ENCODE peak calls at places on chromosomes 2 and 18, in seven cellular contexts. L, U, Y, G, E, J and Q are unnamed samples.

GRCh38 chr2:187404431-187405110 is 43.5 kb downstream of the CALCRL start:
- DNase-seq in L (no peak), U (no peak), Y (no peak), G (no peak), E (no peak), J (no peak), Q (no peak)

GRCh38 chr2:159366538-159366937 is 80.0 kb upstream of the WDSUB1 start:
- DNase-seq in L (no peak), U (no peak), Y (no peak), G (no peak), E (no peak), J (no peak), Q (no peak)

GRCh38 chr2:200624660-200625059 is 38.8 kb downstream of the AOX1 start:
- DNase-seq in L (no peak), U (peak), Y (no peak), G (no peak), E (no peak), J (no peak), Q (no peak)

GRCh38 chr2:102301867-102302362 is 9.4 kb upstream of the IL1RL1 start:
- DNase-seq in L (peak), U (peak), Y (peak), G (no peak), E (no peak), J (no peak), Q (no peak)

GRCh38 chr2:38586926-38587325 is 15.8 kb downstream of the HNRNPLL start:
- DNase-seq in L (no peak), U (no peak), Y (no peak), G (no peak), E (no peak), J (no peak), Q (no peak)

GRCh38 chr2:37441055-37441454 is 96.6 kb downstream of the QPCT start:
- DNase-seq in L (no peak), U (no peak), Y (no peak), G (no peak), E (no peak), J (no peak), Q (no peak)

GRCh38 chr18:76981388-76981968 is 151.1 kb downstream of the MBP start:
- DNase-seq in L (no peak), U (no peak), Y (peak), G (peak), E (no peak), J (no peak), Q (no peak)

GRCh38 chr2:36482576-36483214 is 115.3 kb downstream of the FEZ2 start:
- DNase-seq in L (no peak), U (peak), Y (no peak), G (no peak), E (peak), J (no peak), Q (no peak)

GRCh38 chr2:173048901-173049661 is 26.6 kb upstream of the MAP3K20 start:
- DNase-seq in L (no peak), U (peak), Y (no peak), G (no peak), E (peak), J (peak), Q (no peak)

GRCh38 chr2:205681836-205682238 is 464 bp upstream of the NRP2 start:
- DNase-seq in L (no peak), U (no peak), Y (peak), G (no peak), E (no peak), J (peak), Q (peak)

GRCh38 chr2:120952318-120952717 is 216.7 kb downstream of the GLI2 start:
- DNase-seq in L (no peak), U (no peak), Y (no peak), G (no peak), E (peak), J (no peak), Q (no peak)

GRCh38 chr2:113175101-113175628 is 1.4 kb downstream of the PSD4 start:
- DNase-seq in L (no peak), U (no peak), Y (peak), G (peak), E (no peak), J (peak), Q (no peak)

GRCh38 chr2:119598576-119598975 is 54.3 kb downstream of the CFAP221 start:
- DNase-seq in L (no peak), U (no peak), Y (no peak), G (no peak), E (no peak), J (no peak), Q (no peak)

GRCh38 chr2:68253211-68254068 is 1.1 kb upstream of the PPP3R1 start:
- DNase-seq in L (no peak), U (peak), Y (peak), G (no peak), E (no peak), J (no peak), Q (no peak)

GRCh38 chr2:202064206-202064880 is 8.7 kb upstream of the KIAA2012 start:
- DNase-seq in L (no peak), U (peak), Y (no peak), G (no peak), E (peak), J (no peak), Q (no peak)

GRCh38 chr2:23604731-23605130 is 219.8 kb downstream of the KLHL29 start:
- DNase-seq in L (no peak), U (no peak), Y (no peak), G (no peak), E (no peak), J (no peak), Q (no peak)

GRCh38 chr18:37499008-37499407 is 66.6 kb downstream of the CELF4 start:
- DNase-seq in L (no peak), U (no peak), Y (no peak), G (no peak), E (no peak), J (no peak), Q (no peak)

GRCh38 chr2:47250576-47251403 is 95.7 kb upstream of the STPG4 start:
- DNase-seq in L (no peak), U (no peak), Y (no peak), G (no peak), E (no peak), J (no peak), Q (no peak)

GRCh38 chr2:156437272-156437671 is 1.1 kb downstream of the GPD2 start:
- DNase-seq in L (no peak), U (peak), Y (no peak), G (no peak), E (no peak), J (no peak), Q (no peak)

GRCh38 chr2:156435392-156435724 is 821 bp upstream of the GPD2 start:
- DNase-seq in L (no peak), U (no peak), Y (no peak), G (no peak), E (no peak), J (no peak), Q (no peak)

GRCh38 chr2:156434461-156435291 is 1.5 kb upstream of the GPD2 start:
- DNase-seq in L (no peak), U (peak), Y (peak), G (no peak), E (no peak), J (no peak), Q (no peak)

GRCh38 chr2:156436477-156437085 is 402 bp downstream of the GPD2 start:
- DNase-seq in L (no peak), U (peak), Y (peak), G (no peak), E (no peak), J (no peak), Q (no peak)

GRCh38 chr2:156435725-156436476 is at the start of gene GPD2:
- DNase-seq in L (peak), U (peak), Y (peak), G (peak), E (peak), J (peak), Q (peak)
- TF ChIP-seq CTCF in L (no peak), U (no peak), Y (no peak), G (no peak), E (no peak), J (no peak), Q (no peak)

GRCh38 chr2:240733803-240734495 is 42.3 kb downstream of the AQP12A start:
- DNase-seq in L (peak), U (peak), Y (peak), G (no peak), E (no peak), J (no peak), Q (no peak)
- TF ChIP-seq CTCF in L (no peak), U (peak), Y (peak), G (peak), E (peak), J (no peak), Q (no peak)

DNA sequence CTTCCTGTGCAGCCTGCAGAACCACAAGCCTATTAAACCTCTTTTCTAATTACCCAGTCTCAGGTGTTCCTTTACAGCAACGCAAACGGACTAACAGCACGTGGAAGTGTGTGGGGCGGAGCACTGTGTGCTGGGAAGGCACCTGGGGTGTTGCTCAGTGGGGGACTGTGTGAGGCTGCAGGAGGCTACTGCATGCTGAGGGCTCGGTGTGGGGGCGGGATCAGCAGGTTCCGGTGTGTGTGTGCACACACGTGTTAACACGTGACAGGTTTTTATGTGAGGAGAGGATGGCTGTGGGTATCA is 58.9 kb downstream of the ANKMY1 start:
- DNase-seq in L (no peak), U (no peak), Y (no peak), G (no peak), E (no peak), J (no peak), Q (no peak)
- TF ChIP-seq CTCF in L (no peak), U (no peak), Y (no peak), G (no peak), E (no peak), J (no peak), Q (no peak)

DNA sequence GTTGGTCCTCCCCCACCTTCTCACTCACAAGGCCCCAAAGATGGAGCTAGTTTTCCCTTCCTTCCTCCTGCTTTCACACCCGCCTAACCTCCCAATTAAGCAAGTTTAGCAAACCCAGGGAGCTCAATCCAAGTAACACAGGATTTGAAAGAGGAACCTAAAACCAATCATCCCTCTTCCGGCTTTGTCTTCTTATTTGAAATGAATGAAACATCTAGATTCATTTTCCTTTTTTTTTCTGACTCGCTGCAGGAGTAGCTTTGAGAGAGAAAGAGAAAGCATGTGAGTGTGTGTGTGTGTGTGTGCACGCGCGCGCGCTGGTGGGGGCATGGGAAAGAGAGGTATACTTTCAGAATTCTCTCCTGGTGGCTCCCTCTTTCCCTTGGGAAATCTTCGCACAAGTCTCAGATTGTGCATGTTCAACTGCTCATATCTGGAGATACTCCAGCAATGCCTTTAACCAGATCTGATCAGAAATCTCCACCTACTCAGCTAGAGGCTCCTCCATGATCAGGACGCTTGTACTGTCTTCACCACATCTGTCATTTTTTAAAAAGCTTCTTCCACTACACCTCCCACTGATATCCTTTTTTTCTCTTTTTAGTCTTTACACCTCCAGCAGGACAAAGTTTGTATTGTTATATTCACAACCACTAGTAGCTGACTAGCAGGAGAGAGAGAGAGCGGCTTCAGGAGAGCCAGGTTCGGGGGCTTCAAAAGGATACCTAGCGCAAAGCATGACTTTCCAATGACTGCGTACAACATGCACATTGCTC is 1.6 kb downstream of the SLC8A1 start:
- DNase-seq in L (no peak), U (no peak), Y (peak), G (no peak), E (no peak), J (peak), Q (no peak)
- TF ChIP-seq CTCF in L (no peak), U (no peak), Y (peak), G (no peak), E (peak), J (no peak), Q (no peak)

DNA sequence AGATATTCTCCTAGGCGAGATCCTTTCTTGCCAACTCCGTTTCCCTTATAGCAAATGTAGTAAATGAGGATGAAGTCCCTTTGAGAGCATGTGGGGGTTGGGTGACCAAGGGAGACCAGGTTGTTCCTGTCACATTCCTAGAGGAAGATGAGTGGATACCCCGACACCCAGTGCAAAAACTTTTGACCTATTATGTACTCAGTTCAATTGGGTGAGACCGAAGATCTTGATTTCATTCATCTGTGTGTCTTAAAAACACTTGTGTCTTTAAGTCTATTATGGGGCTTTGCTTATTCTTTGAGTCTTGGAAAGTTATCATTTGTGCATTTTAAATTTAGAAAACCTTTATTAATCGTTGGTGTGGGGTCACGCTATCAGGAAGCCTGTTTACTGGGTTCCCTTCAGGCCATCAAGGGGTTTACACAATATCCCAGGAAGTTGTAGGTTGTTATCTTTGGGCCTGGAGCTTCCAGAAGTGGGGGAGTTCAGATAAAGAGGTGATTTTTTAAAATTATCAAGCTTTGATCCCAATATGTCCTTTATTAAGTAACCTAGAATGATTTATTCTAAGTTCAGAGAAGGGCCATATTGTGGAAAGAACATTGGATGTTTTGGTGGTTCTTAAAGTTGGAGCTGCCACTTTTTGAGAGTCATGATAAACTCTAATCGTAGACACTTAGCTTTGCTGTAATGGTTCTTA is 2.8 kb downstream of the RHOB start:
- DNase-seq in L (no peak), U (peak), Y (no peak), G (no peak), E (no peak), J (peak), Q (no peak)
- TF ChIP-seq CTCF in L (no peak), U (no peak), Y (no peak), G (no peak), E (no peak), J (no peak), Q (no peak)

DNA sequence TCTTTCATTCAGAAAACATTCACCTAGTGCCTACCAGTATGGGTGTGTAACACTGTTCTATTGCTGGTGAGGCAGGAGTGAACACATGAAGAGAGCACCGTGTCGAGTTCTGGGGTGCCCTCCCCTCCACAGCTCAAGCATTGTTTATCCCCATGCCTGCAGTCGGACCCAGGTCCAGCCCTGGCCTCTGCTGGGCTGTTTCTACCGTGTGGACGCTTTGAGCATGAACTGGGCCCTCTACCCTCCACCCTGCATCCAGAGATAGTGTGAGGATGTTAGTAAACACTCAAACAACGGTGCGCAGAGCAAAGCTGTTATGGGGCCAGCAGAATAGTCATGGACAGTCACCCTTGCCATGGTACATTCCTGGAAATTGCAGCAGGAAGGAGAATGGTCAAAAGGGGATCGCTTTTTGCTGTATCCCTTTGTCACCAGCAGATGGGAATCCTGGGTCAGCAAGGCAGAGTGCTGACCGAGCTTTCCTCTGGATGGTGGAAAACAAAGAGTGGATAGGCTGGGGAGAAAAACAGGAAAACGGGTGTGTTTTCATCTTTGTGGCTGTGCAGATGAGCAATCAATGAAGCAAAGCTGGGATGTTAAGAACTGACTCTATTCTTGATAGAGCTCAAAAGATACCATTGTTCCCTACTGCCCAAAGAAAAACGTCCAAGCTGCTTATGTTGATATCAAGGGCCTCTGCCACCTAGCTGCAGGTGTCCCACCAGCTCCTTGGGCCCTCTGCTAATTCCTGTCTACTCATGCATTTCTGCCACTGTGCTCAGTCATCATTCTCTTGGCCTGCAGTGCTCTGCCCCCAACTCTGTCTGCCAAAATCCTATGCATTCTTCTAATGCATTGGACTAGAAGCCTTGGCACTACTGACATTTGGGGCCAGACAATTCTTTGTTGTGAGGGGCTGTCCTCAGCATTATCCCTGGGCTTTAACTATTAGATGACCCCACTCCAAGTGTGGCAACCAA is 38.7 kb downstream of the REEP1 start:
- DNase-seq in L (peak), U (peak), Y (no peak), G (no peak), E (no peak), J (no peak), Q (no peak)
- TF ChIP-seq CTCF in L (no peak), U (peak), Y (no peak), G (no peak), E (peak), J (peak), Q (no peak)